ENCODE peak calls at places on chromosomes 16 and 17, in five cellular contexts. One of them, this sample, is unnamed.
A peak's percentile ranks its signal among the peaks of the same experiment; 100 is the strongest.

GRCh38 chr16:1495281-1496262 is 2.4 kb downstream of the TELO2 start:
- DNase-seq in MM.1S: no peak
- DNase-seq in GM23338: no peak
- DNase-seq in GM23248: no peak
- DNase-seq in PC-3: no peak
- DNase-seq in this sample: no peak

GRCh38 chr17:45743626-45744326 is 40.3 kb upstream of the CRHR1 start:
- DNase-seq in PC-3: no peak
- DNase-seq in MM.1S: no peak
- DNase-seq in GM23248: no peak
- DNase-seq in GM23338: no peak
- DNase-seq in this sample: no peak

GRCh38 chr17:76176701-76177574 is 35.9 kb upstream of the FOXJ1 start:
- DNase-seq in GM23338: no peak
- DNase-seq in GM23248: no peak
- DNase-seq in PC-3: no peak
- DNase-seq in MM.1S: no peak
- DNase-seq in this sample: no peak

GRCh38 chr16:85321856-85322271 is 209.6 kb upstream of the CIBAR2 start:
- DNase-seq in GM23248: peak; percentile 96
- DNase-seq in PC-3: no peak
- DNase-seq in MM.1S: no peak
- DNase-seq in GM23338: no peak
- DNase-seq in this sample: no peak

GRCh38 chr16:11783319-11784047 is 13.6 kb downstream of the ZC3H7A start:
- DNase-seq in GM23338: no peak
- DNase-seq in GM23248: peak; percentile 50
- DNase-seq in MM.1S: peak; percentile 70
- DNase-seq in PC-3: peak; percentile 9
- DNase-seq in this sample: no peak

GRCh38 chr16:28110074-28110473 is 46.6 kb upstream of the GSG1L start:
- DNase-seq in PC-3: no peak
- DNase-seq in MM.1S: no peak
- DNase-seq in GM23338: no peak
- DNase-seq in GM23248: no peak
- DNase-seq in this sample: no peak

GRCh38 chr16:72172105-72173034 is at the start of gene PMFBP1:
- DNase-seq in GM23338: peak; percentile 36
- DNase-seq in GM23248: peak; percentile 92
- DNase-seq in PC-3: peak; percentile 74
- DNase-seq in MM.1S: peak; percentile 88
- DNase-seq in this sample: peak; percentile 82

GRCh38 chr17:38440614-38441397 is 12.5 kb downstream of the ARHGAP23 start:
- DNase-seq in GM23338: peak; percentile 88
- DNase-seq in PC-3: no peak
- DNase-seq in MM.1S: no peak
- DNase-seq in GM23248: no peak
- DNase-seq in this sample: no peak

GRCh38 chr16:67404740-67405226 is 11.5 kb upstream of the TPPP3 start:
- DNase-seq in GM23338: no peak
- DNase-seq in MM.1S: no peak
- DNase-seq in PC-3: peak; percentile 96
- DNase-seq in GM23248: no peak
- DNase-seq in this sample: peak; percentile 93

GRCh38 chr17:705011-705410 is 9.6 kb downstream of the VPS53 start:
- DNase-seq in GM23248: no peak
- DNase-seq in MM.1S: no peak
- DNase-seq in GM23338: no peak
- DNase-seq in PC-3: no peak
- DNase-seq in this sample: no peak

GRCh38 chr17:28846231-28846630 is 3.6 kb upstream of the FAM222B start:
- DNase-seq in GM23338: no peak
- DNase-seq in PC-3: peak; percentile 14
- DNase-seq in GM23248: no peak
- DNase-seq in MM.1S: no peak
- DNase-seq in this sample: no peak

DNA sequence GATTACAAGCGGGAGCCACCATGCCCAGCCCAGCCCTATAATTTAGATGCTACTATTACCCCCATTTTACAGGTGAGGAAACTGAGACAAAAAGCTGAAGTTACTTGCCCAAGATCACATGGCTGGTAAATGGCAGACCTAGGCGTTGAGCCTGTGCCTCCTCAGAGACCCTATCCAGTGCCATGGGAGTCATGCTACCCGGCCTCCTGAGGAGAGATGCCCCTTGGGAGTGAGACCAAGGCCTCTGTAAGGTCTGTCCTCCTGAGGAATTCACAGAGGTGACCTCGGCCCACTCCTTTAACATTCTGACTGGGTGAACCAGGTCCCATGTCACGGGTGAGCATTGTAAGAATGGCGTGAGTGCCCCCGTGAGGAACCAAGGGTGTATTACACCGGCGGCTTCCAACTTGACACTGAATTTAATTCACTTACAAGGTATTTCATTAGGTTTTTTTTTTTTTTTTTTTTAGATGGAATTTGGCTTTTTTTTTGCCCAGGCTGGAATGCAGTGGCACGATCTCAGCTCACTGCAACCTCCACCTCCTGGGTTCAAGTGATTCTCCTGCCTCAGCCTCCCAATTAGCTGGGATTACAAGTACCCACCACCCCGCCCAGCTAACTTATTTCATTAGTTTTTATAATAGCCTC is 95.7 kb downstream of the ABCC6 start:
- DNase-seq in GM23338: peak; percentile 93
- DNase-seq in GM23248: peak; percentile 80
- DNase-seq in MM.1S: peak; percentile 63
- DNase-seq in PC-3: peak; percentile 74
- DNase-seq in this sample: peak; percentile 81
- TF ChIP-seq EZH2phosphoT487 in GM23338: no peak
- TF ChIP-seq EZH2phosphoT487 in GM23248: no peak
- TF ChIP-seq EZH2phosphoT487 in MM.1S: no peak
- TF ChIP-seq EZH2phosphoT487 in PC-3: no peak
- TF ChIP-seq EZH2phosphoT487 in this sample: no peak

DNA sequence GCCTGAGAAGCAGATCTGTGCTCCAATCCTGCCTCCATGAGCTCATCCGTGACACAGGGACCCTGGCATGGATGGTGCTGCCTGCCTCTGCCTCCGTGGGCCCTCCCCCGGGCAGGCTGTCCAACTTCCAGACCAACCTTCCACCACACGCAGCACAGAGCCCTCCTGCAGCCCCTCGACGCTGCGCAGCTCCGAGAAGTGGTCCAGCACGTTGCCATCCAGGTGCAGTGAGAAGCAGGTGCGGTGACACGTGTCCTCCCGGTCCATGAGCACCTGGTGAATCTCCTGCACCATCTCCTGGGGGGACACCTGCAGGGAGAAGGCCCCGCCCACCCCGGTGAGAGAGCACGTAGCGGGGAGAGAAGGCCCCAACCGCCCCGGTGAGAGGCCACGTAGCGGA is 8.4 kb downstream of the CLUH start:
- DNase-seq in GM23248: no peak
- DNase-seq in PC-3: no peak
- DNase-seq in MM.1S: no peak
- DNase-seq in GM23338: no peak
- DNase-seq in this sample: no peak
- TF ChIP-seq EZH2phosphoT487 in GM23248: no peak
- TF ChIP-seq EZH2phosphoT487 in PC-3: no peak
- TF ChIP-seq EZH2phosphoT487 in MM.1S: no peak
- TF ChIP-seq EZH2phosphoT487 in GM23338: no peak
- TF ChIP-seq EZH2phosphoT487 in this sample: no peak

DNA sequence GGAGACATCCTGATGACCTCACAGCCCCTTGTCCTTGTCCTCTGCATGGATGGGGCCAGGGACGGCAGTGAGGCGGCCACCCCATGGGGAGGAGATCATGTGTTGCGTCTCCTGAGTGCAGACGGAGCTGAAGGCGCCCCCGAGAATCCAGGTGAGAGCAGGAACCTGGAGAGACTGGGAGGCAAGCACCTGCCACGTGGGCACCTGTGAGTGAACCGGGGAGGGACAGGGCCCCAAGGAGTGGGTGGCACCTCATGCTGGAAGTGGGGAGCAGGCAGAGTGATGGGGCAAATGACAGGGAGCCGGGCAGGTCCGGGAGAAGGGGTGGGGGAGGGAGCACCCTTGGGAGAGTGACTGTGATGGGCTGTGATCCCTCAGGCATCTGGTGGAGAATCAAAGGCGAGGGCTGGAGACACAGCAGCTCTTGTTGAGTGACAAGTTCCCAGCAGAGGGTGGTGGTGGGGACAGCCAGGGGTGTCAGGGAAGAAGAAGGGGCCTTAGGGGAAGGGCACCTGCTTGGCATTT is 174.3 kb upstream of the CHMP6 start:
- DNase-seq in GM23248: no peak
- DNase-seq in MM.1S: no peak
- DNase-seq in GM23338: no peak
- DNase-seq in PC-3: no peak
- DNase-seq in this sample: no peak
- TF ChIP-seq EZH2phosphoT487 in GM23248: no peak
- TF ChIP-seq EZH2phosphoT487 in MM.1S: no peak
- TF ChIP-seq EZH2phosphoT487 in GM23338: no peak
- TF ChIP-seq EZH2phosphoT487 in PC-3: no peak
- TF ChIP-seq EZH2phosphoT487 in this sample: no peak

DNA sequence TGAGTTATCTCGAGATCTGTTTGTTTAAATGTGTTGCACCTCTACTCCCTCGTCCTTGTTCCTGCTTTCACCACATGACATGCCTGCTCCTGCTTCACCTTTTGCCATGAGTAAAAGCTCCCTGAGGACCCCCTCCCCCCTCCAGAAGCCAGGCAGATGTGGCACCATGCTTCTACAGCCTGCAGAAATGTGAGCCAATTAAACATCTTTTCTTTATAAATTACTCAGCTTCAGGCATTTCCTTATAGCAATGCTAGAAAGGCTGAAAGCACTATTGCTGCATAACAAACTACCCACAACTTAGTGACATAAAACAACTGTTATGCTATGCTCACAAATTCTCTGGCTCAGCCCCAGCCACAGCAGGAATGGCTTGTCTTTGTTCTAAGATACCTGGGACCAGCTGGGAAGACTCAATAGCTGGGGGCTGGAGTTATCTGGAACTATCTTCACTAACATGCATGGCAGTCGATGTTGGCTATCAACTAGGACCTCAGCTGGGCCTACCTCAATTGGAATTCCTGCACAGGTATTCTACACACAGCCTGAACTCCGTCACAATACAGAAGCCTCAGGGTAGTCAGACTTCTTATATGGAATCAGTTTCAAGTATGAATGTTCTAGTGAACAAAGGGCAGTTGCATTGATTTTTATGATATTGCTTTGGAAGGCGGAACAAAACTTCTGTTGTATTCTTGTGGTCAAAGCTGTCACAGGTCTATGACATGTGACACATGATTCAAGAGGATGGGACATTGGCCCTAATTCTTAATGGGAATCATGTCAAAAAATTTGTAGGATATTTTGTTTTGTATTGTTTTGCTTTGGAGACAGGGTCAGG is 186.0 kb upstream of the PIRT start:
- DNase-seq in PC-3: no peak
- DNase-seq in GM23338: no peak
- DNase-seq in GM23248: no peak
- DNase-seq in MM.1S: no peak
- DNase-seq in this sample: no peak
- TF ChIP-seq EZH2phosphoT487 in PC-3: no peak
- TF ChIP-seq EZH2phosphoT487 in GM23338: no peak
- TF ChIP-seq EZH2phosphoT487 in GM23248: no peak
- TF ChIP-seq EZH2phosphoT487 in MM.1S: no peak
- TF ChIP-seq EZH2phosphoT487 in this sample: no peak

GRCh38 chr17:5120036-5120435 is 4.2 kb downstream of the USP6 start:
- DNase-seq in MM.1S: no peak
- DNase-seq in PC-3: no peak
- DNase-seq in GM23248: no peak
- DNase-seq in GM23338: no peak
- DNase-seq in this sample: no peak

GRCh38 chr17:5118219-5118618 is 2.4 kb downstream of the USP6 start:
- DNase-seq in MM.1S: no peak
- DNase-seq in GM23338: no peak
- DNase-seq in PC-3: no peak
- DNase-seq in GM23248: no peak
- DNase-seq in this sample: no peak

GRCh38 chr17:5123343-5124124 is 7.7 kb downstream of the USP6 start:
- DNase-seq in MM.1S: no peak
- DNase-seq in PC-3: no peak
- DNase-seq in GM23338: no peak
- DNase-seq in GM23248: peak; percentile 21
- DNase-seq in this sample: no peak

GRCh38 chr17:5122586-5123342 is 6.9 kb downstream of the USP6 start:
- DNase-seq in GM23248: peak; percentile 53
- DNase-seq in GM23338: peak; percentile 67
- DNase-seq in PC-3: no peak
- DNase-seq in MM.1S: no peak
- DNase-seq in this sample: peak; percentile 67

DNA sequence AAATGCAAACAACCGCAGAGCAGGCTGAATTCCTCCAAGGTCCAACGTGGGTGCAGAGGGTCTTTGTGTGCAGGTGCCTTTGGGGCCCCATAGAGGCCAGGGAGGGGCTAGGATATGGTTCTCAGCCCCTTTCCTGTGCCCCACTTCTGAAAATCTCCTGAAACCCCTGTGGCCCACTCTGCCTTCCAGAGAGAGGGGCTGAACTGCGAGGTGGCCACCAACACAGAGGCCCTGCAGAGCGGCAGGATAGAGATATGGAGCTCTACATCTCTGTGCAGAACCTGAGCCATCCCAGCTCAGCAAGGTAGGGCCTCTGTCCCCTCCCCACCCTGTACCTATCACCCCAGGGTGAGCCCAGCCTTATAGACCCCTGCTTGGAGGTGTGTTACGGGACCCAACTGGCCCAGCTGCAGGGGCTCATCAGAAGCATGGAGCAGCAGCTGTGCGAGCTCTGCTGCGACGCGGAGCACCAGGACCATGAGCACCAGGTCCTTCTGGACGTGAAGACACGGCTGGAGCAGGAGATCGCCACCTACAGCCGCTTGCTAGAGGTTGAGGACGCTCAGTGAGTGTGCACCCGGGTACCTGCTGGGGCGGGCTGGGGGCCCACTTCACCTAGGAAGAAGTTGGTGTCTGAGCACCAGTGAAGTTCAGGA is 5.5 kb downstream of the USP6 start:
- DNase-seq in MM.1S: no peak
- DNase-seq in PC-3: no peak
- DNase-seq in GM23338: no peak
- DNase-seq in GM23248: no peak
- DNase-seq in this sample: no peak
- TF ChIP-seq EZH2phosphoT487 in MM.1S: no peak
- TF ChIP-seq EZH2phosphoT487 in PC-3: no peak
- TF ChIP-seq EZH2phosphoT487 in GM23338: no peak
- TF ChIP-seq EZH2phosphoT487 in GM23248: no peak
- TF ChIP-seq EZH2phosphoT487 in this sample: no peak